ENCODE peak calls at places on chromosomes 1 and 21, in ten cellular contexts. B is colonic mucosa; P is hepatocyte; K is pancreas; T is tibial nerve; M is left lung; I is cardiac muscle cell; D is CD8-positive, alpha-beta T cell; L is A673; Q is transverse colon. A is an unnamed sample.

GRCh38 chr1:9717193-9718005 is 65.9 kb downstream of the PIK3CD start:
- DNase-seq in B (peak; percentile 73), K (no peak), D (peak; percentile 87), Q (peak; percentile 82), M (peak; percentile 91), I (peak; percentile 13), L (no peak), P (no peak), T (peak; percentile 63), A (peak; percentile 97)

GRCh38 chr1:62025892-62026291 is 168.8 kb upstream of the L1TD1 start:
- DNase-seq in L (peak; percentile 13), I (no peak), D (no peak), T (no peak), Q (no peak), M (no peak), B (no peak), K (no peak), P (no peak), A (no peak)

GRCh38 chr1:155124503-155125463 is 2.9 kb upstream of the EFNA1 start:
- DNase-seq in Q (peak; percentile 56), K (no peak), B (peak; percentile 67), P (no peak), T (no peak), I (no peak), M (no peak), L (no peak), D (no peak), A (no peak)

GRCh38 chr1:225458222-225458631 is 30.4 kb upstream of the LBR start:
- DNase-seq in T (no peak), M (no peak), D (no peak), P (no peak), Q (no peak), B (no peak), K (no peak), I (no peak), L (no peak), A (no peak)

GRCh38 chr1:49104575-49104974 is 327.9 kb upstream of the BEND5 start:
- DNase-seq in L (peak; percentile 4), D (no peak), M (no peak), Q (no peak), P (no peak), K (no peak), B (no peak), T (no peak), I (no peak), A (no peak)

GRCh38 chr21:45865106-45865835 is 116.3 kb upstream of the COL6A1 start:
- DNase-seq in Q (no peak), T (no peak), L (no peak), B (no peak), K (no peak), M (no peak), D (no peak), P (no peak), I (no peak), A (no peak)

GRCh38 chr1:9494936-9495758 is 44.1 kb upstream of the SLC25A33 start:
- DNase-seq in Q (peak; percentile 58), B (peak; percentile 44), P (peak; percentile 73), K (peak; percentile 20), M (peak; percentile 93), L (peak; percentile 75), T (peak; percentile 26), D (peak; percentile 70), I (peak; percentile 73), A (peak; percentile 76)

GRCh38 chr1:162055062-162055461 is 14.4 kb upstream of the NOS1AP start:
- DNase-seq in P (peak; percentile 47), Q (no peak), I (no peak), L (peak; percentile 59), D (no peak), B (no peak), K (no peak), T (no peak), M (no peak), A (no peak)

GRCh38 chr1:48442864-48443619 is 29.0 kb downstream of the SPATA6 start:
- DNase-seq in P (peak; percentile 11), K (no peak), D (no peak), T (no peak), L (peak; percentile 6), Q (peak; percentile 30), I (peak; percentile 3), M (no peak), B (peak; percentile 24), A (no peak)

GRCh38 chr1:180917306-180918065 is 4.8 kb downstream of the KIAA1614 start:
- DNase-seq in I (no peak), M (no peak), K (no peak), Q (no peak), D (no peak), B (no peak), T (no peak), P (no peak), L (peak; percentile 59), A (peak; percentile 25)
- TF ChIP-seq CTCF in I (peak; percentile 22), M (no peak), K (no peak), Q (no peak), D (no peak), B (no peak), T (no peak), P (no peak), L (peak; percentile 37), A (no peak)

GRCh38 chr1:159444507-159444906 is 5.0 kb downstream of the OR10J1 start:
- DNase-seq in T (no peak), K (no peak), M (no peak), I (no peak), L (no peak), Q (no peak), P (no peak), B (no peak), D (no peak), A (no peak)
- H3K9me3 ChIP-seq in T (peaks cover 5% of the 10 kb centered on the region), K (no peaks in the 10 kb centered on the region), M (no peaks in the 10 kb centered on the region), I (no peaks in the 10 kb centered on the region), L (no peaks in the 10 kb centered on the region), Q (no peaks in the 10 kb centered on the region), P (no peaks in the 10 kb centered on the region), B (no peaks in the 10 kb centered on the region), D (no peaks in the 10 kb centered on the region), A (no peaks in the 10 kb centered on the region)

GRCh38 chr1:45686081-45687013 is at the start of gene GPBP1L1:
- DNase-seq in Q (peak; percentile 99), T (peak; percentile 95), D (peak; percentile 97), I (peak; percentile 99), K (peak; percentile 97), B (peak; percentile 99), M (peak; percentile 99), L (peak; percentile 96), P (peak; percentile 99), A (peak; percentile 96)
- TF ChIP-seq CTCF in Q (no peak), T (peak; percentile 29), D (no peak), I (no peak), K (no peak), B (no peak), M (peak; percentile 15), L (no peak), P (peak; percentile 9), A (no peak)

DNA sequence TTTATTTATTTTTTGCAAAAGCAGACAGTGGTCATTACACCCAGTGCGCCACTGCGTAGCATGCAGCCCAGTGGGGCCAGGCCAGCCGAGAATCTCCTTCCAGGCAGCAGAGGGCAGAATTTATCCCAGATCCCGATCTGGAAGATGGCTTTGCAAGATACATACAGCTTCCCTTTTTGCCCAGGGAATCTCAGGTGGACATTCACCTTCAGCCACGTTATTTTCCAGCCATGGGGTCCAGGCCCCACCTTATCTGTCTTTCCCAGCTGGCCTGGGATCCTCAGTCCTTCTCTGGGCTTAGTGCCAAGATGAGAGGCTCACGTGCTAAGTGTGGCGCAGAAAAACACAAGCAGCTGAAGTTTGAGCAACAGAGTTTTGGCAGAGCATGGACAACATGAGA is 123.6 kb downstream of the AJAP1 start:
- DNase-seq in T (peak; percentile 18), Q (no peak), I (peak; percentile 18), L (no peak), B (no peak), D (no peak), K (no peak), P (peak; percentile 25), M (no peak), A (no peak)
- H3K9me3 ChIP-seq in T (no peaks in the 10 kb centered on the region), Q (no peaks in the 10 kb centered on the region), I (no peaks in the 10 kb centered on the region), L (no peaks in the 10 kb centered on the region), B (no peaks in the 10 kb centered on the region), D (no peaks in the 10 kb centered on the region), K (no peaks in the 10 kb centered on the region), P (no peaks in the 10 kb centered on the region), M (no peaks in the 10 kb centered on the region), A (no peaks in the 10 kb centered on the region)

DNA sequence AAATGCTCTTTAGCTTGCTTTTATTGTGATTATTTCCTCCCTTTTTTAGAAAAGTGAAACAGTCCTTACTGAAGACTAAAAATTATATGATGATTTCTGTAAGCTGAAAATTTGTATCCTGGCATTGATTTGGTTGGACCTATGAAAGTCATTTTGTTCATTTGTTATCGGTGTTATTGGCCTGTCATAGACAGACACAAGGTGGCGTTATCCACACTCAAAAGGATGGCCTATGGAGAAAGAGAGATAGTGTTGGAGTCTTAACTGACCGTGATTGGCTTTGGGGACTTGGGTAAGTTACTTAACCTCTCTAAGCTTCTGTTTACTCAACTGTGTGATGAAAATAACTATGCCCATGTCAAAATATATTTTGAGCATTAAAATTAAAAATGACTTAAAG is 203.6 kb upstream of the CHODL start:
- DNase-seq in L (peak; percentile 57), P (peak; percentile 25), Q (no peak), B (no peak), I (peak; percentile 56), D (no peak), T (peak; percentile 9), K (no peak), M (no peak), A (no peak)
- TF ChIP-seq CTCF in L (peak; percentile 69), P (peak; percentile 53), Q (no peak), B (no peak), I (peak; percentile 14), D (no peak), T (peak; percentile 31), K (no peak), M (no peak), A (peak; percentile 17)

GRCh38 chr1:4351453-4351852 is 303.0 kb upstream of the AJAP1 start:
- DNase-seq in P (no peak), D (no peak), Q (no peak), L (no peak), K (no peak), B (no peak), T (no peak), I (no peak), M (no peak), A (no peak)
- H3K9me3 ChIP-seq in P (no peaks in the 10 kb centered on the region), D (no peaks in the 10 kb centered on the region), Q (no peaks in the 10 kb centered on the region), L (no peaks in the 10 kb centered on the region), K (no peaks in the 10 kb centered on the region), B (no peaks in the 10 kb centered on the region), T (peaks cover 6% of the 10 kb centered on the region), I (peaks cover 9% of the 10 kb centered on the region), M (no peaks in the 10 kb centered on the region), A (no peaks in the 10 kb centered on the region)

DNA sequence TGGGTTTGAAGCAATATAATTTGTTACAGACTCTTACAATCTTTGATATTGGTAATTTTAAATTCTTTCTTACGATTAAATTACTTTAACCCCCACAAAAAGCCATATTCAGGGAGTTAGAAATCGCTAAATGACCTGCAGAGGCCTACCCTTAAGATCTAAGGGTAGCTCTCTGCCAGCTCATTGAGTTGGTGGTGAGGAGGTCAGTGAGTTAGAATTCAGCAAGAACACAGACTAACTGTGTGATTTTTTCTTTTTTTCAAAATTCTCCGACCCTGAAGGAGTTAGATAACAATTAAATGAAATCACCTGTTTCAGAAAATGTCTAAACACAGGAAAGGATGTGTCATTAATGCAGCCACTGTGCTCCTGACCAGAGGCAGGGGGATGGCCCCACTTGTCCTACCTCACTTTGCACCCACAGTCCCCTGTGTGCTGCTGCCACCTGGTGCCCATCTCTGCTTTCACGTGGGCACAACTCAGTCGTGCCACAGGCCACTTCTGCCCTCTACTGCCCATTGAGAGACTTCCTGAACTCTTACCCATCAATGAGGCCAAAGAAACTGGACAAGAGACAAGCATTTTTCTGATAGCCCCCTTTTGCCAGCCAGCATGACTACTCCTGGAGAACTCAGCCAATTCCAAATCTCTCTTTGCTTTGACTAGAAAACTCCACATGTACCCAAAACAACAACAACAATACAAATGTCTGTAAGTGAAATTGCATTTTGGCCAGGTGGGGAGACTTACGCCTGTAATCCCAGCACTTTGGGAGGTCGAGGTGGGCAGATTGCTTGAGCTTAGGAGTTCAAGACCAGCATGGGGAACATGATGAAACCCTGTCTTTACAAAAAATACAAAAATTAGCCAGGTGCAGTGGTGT is 8.4 kb downstream of the CFAP45 start:
- DNase-seq in K (peak; percentile 77), Q (peak; percentile 90), P (peak; percentile 88), L (peak; percentile 89), M (peak; percentile 93), D (peak; percentile 78), B (peak; percentile 89), T (peak; percentile 79), I (peak; percentile 78), A (peak; percentile 89)
- TF ChIP-seq CTCF in K (peak; percentile 99), Q (peak; percentile 99), P (peak; percentile 95), L (peak; percentile 98), M (peak; percentile 96), D (peak; percentile 96), B (peak; percentile 93), T (peak; percentile 97), I (peak; percentile 98), A (peak; percentile 100)